ENCODE peak calls at places on chromosomes 16 and 17, in five cellular contexts. L is HepG2, N is SK-N-SH, Z is HCT116, C is H1. E is an unnamed sample.

GRCh38 chr17:41555105-41555887 is 16.6 kb downstream of the KRT9 start:
- DNase-seq in L (no peak), N (no peak), Z (no peak), C (no peak), E (no peak)

GRCh38 chr17:79777166-79777843 is 643 bp upstream of the CBX2 start:
- DNase-seq in L (peak), N (no peak), Z (peak), C (peak), E (no peak)

GRCh38 chr17:27997522-27997921 is 45.0 kb upstream of the NLK start:
- DNase-seq in L (no peak), N (no peak), Z (no peak), C (no peak), E (no peak)

GRCh38 chr17:2090210-2090641 is 35.3 kb downstream of the HIC1 start:
- DNase-seq in L (no peak), N (no peak), Z (no peak), C (no peak), E (no peak)

GRCh38 chr16:4303973-4304372 is 11.9 kb upstream of the GLIS2 start:
- DNase-seq in L (no peak), N (peak), Z (no peak), C (no peak), E (no peak)

GRCh38 chr17:2961446-2961845 is 102.0 kb downstream of the OR1D5 start:
- DNase-seq in L (no peak), N (no peak), Z (no peak), C (no peak), E (no peak)

GRCh38 chr16:75660321-75660720 is 12.7 kb downstream of the TERF2IP start:
- DNase-seq in L (no peak), N (no peak), Z (no peak), C (no peak), E (no peak)

GRCh38 chr17:40550608-40551007 is 14.7 kb downstream of the CCR7 start:
- DNase-seq in L (no peak), N (no peak), Z (no peak), C (no peak), E (no peak)

GRCh38 chr17:76529224-76529642 is 8.3 kb downstream of the CYGB start:
- DNase-seq in L (no peak), N (peak), Z (no peak), C (no peak), E (no peak)

GRCh38 chr16:52491216-52491615 is 55.7 kb downstream of the TOX3 start:
- DNase-seq in L (no peak), N (no peak), Z (no peak), C (no peak), E (no peak)

GRCh38 chr17:39782481-39782880 is 44.7 kb downstream of the GRB7 start:
- DNase-seq in L (no peak), N (no peak), Z (no peak), C (no peak), E (no peak)

GRCh38 chr17:61240851-61241468 is 158.7 kb upstream of the TBX2 start:
- DNase-seq in L (no peak), N (no peak), Z (no peak), C (no peak), E (no peak)

GRCh38 chr16:54096607-54097006 is 190.0 kb downstream of the IRX3 start:
- DNase-seq in L (no peak), N (no peak), Z (no peak), C (no peak), E (no peak)

GRCh38 chr17:42700890-42701289 is 18.6 kb downstream of the CNTNAP1 start:
- DNase-seq in L (no peak), N (peak), Z (no peak), C (no peak), E (no peak)

GRCh38 chr17:42699415-42699740 is 17.0 kb downstream of the CNTNAP1 start:
- DNase-seq in L (no peak), N (no peak), Z (no peak), C (no peak), E (no peak)

GRCh38 chr17:42697108-42697811 is 14.9 kb downstream of the CNTNAP1 start:
- DNase-seq in L (no peak), N (peak), Z (no peak), C (no peak), E (no peak)

GRCh38 chr17:42695500-42695899 is 13.2 kb downstream of the CNTNAP1 start:
- DNase-seq in L (no peak), N (peak), Z (no peak), C (no peak), E (no peak)

GRCh38 chr17:42698736-42699414 is 16.5 kb downstream of the CNTNAP1 start:
- DNase-seq in L (no peak), N (peak), Z (no peak), C (no peak), E (no peak)
- TF ChIP-seq SIN3A in L (no peak), N (no peak), Z (no peak), C (no peak), E (no peak)

GRCh38 chr16:82440336-82440735 is 186.4 kb upstream of the CDH13 start:
- DNase-seq in L (no peak), N (no peak), Z (no peak), C (no peak), E (no peak)
- H3K4me3 ChIP-seq in L (no peak), N (no peak), Z (no peak), C (no peak), E (no peak)

GRCh38 chr16:70380205-70380918 is 33.7 kb downstream of the DDX19A start:
- DNase-seq in L (peak), N (peak), Z (no peak), C (peak), E (no peak)
- TF ChIP-seq POLR2AphosphoS5 in L (peak), N (no peak), Z (no peak), C (no peak), E (no peak)

GRCh38 chr17:32249475-32249874 is 16.2 kb upstream of the RHBDL3 start:
- DNase-seq in L (no peak), N (no peak), Z (no peak), C (no peak), E (no peak)

GRCh38 chr17:32256012-32256694 is 9.5 kb upstream of the RHBDL3 start:
- DNase-seq in L (no peak), N (no peak), Z (no peak), C (no peak), E (no peak)

GRCh38 chr17:32258383-32259121 is 7.1 kb upstream of the RHBDL3 start:
- DNase-seq in L (no peak), N (no peak), Z (no peak), C (peak), E (no peak)

GRCh38 chr17:32256695-32257013 is 9.0 kb upstream of the RHBDL3 start:
- DNase-seq in L (no peak), N (no peak), Z (no peak), C (no peak), E (no peak)

GRCh38 chr17:32253117-32253611 is 12.5 kb upstream of the RHBDL3 start:
- DNase-seq in L (peak), N (peak), Z (peak), C (peak), E (peak)
- TF ChIP-seq SIN3A in L (no peak), N (peak), Z (no peak), C (no peak), E (no peak)

DNA sequence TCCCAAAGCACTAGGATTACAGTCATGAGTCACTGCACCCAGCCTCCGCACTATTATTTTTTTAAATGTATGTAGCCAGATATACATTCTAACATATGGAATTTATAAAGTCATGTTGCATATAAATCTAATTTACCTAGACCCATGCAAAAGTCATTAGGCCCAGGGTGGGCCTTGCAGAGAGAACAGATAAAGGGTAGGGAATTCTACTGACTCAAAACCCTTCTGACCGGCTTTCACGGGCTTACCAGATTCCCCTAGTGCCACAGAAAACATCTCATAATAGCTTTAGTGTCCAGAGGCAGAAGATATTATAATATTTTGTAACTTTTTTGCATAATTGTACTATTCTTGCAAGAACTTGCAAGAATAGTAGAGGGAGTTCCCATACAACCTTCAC is 20.6 kb upstream of the HELZ start:
- DNase-seq in L (no peak), N (peak), Z (no peak), C (no peak), E (no peak)
- H3K4me3 ChIP-seq in L (no peak), N (no peak), Z (no peak), C (no peak), E (no peak)

GRCh38 chr16:1610071-1610840 is 1.6 kb downstream of the IFT140 start:
- DNase-seq in L (peak), N (peak), Z (peak), C (peak), E (peak)
- TF ChIP-seq POLR2AphosphoS5 in L (peak), N (peak), Z (peak), C (peak), E (peak)

GRCh38 chr17:70820276-70820675 is 650.9 kb downstream of the KCNJ2 start:
- DNase-seq in L (no peak), N (no peak), Z (no peak), C (no peak), E (no peak)
- TF ChIP-seq SIN3A in L (no peak), N (no peak), Z (no peak), C (no peak), E (no peak)